ENCODE peak calls at places on chromosomes 7 and 10, in ten cellular contexts. L is brain microvascular endothelial cell; P is lung microvascular endothelial cell; X is kidney tubule cell; K is kidney epithelial cell; H is pancreas; F is heart left ventricle; B is stimulated activated CD4-positive, alpha-beta T cell treated with anti-CD3 and anti-CD28 coated beads, Interleukin-12 subunit alpha, Interleukin-12 subunit beta, amount 100 ng/mL, for 48 hours; M is RCC 7860; J is stimulated activated CD8-positive, alpha-beta memory T cell treated with anti-CD3 and anti-CD28 coated beads, Interleukin-2, amount 100 ng/mL, for 1 hour. C is an unnamed sample.

GRCh38 chr7:36652431-36652830 is 71.9 kb downstream of the AOAH start:
- DNase-seq in L (no peak), P (no peak), X (no peak), K (no peak), H (no peak), F (no peak), B (no peak), M (no peak), J (no peak), C (no peak)

GRCh38 chr10:123562387-123562786 is 103.8 kb upstream of the GPR26 start:
- DNase-seq in L (no peak), P (no peak), X (no peak), K (no peak), H (no peak), F (no peak), B (no peak), M (no peak), J (no peak), C (no peak)

GRCh38 chr10:30422981-30423654 is 10.9 kb upstream of the MAP3K8 start:
- DNase-seq in L (peak), P (peak), X (peak), K (peak), H (peak), F (peak), B (no peak), M (peak), J (no peak), C (no peak)

GRCh38 chr7:114081606-114082425 is 163.0 kb upstream of the PPP1R3A start:
- DNase-seq in L (peak), P (peak), X (peak), K (no peak), H (no peak), F (no peak), B (no peak), M (peak), J (no peak), C (no peak)

GRCh38 chr10:14569274-14570060 is 205.2 kb downstream of the FAM107B start:
- DNase-seq in L (no peak), P (no peak), X (no peak), K (no peak), H (peak), F (no peak), B (no peak), M (no peak), J (no peak), C (peak)

GRCh38 chr10:131750973-131751826 is 149.6 kb upstream of the PPP2R2D start:
- DNase-seq in L (no peak), P (no peak), X (no peak), K (no peak), H (no peak), F (no peak), B (no peak), M (no peak), J (no peak), C (no peak)

GRCh38 chr7:143172354-143172753 is 10.9 kb upstream of the TAS2R39 start:
- DNase-seq in L (no peak), P (no peak), X (peak), K (no peak), H (peak), F (no peak), B (no peak), M (no peak), J (no peak), C (no peak)

GRCh38 chr7:103299660-103300059 is 2.4 kb downstream of the PMPCB start:
- DNase-seq in L (no peak), P (no peak), X (no peak), K (no peak), H (no peak), F (no peak), B (no peak), M (no peak), J (no peak), C (no peak)

GRCh38 chr7:42913591-42913990 is 1.7 kb upstream of the C7orf25 start:
- DNase-seq in L (no peak), P (no peak), X (no peak), K (no peak), H (no peak), F (no peak), B (no peak), M (no peak), J (no peak), C (no peak)

GRCh38 chr7:137829337-137829992 is 17.3 kb downstream of the DGKI start:
- DNase-seq in L (no peak), P (no peak), X (no peak), K (no peak), H (no peak), F (no peak), B (no peak), M (no peak), J (no peak), C (no peak)

GRCh38 chr10:3774814-3775670 is 10.0 kb downstream of the KLF6 start:
- DNase-seq in L (peak), P (peak), X (peak), K (no peak), H (no peak), F (no peak), B (no peak), M (peak), J (no peak), C (no peak)

GRCh38 chr7:1113548-1113885 is 25.6 kb downstream of the GPER1 start:
- DNase-seq in L (no peak), P (no peak), X (no peak), K (no peak), H (no peak), F (no peak), B (no peak), M (no peak), J (no peak), C (no peak)